ENCODE peak calls at places on chromosomes 5 and 9, in ten cellular contexts. D is endothelial cell of umbilical vein; Y is H7; V is lower lobe of right lung; L is choroid plexus epithelial cell; O is CD8-positive, alpha-beta T cell; M is aorta; E is body of pancreas; F is IMR-90; R is epithelial cell of esophagus. T is an unnamed sample.

GRCh38 chr5:77957-78804 is 13.8 kb upstream of the PLEKHG4B start:
- DNase-seq in L (peak), F (peak), V (no peak), D (no peak), M (no peak), Y (peak), R (peak), E (no peak), O (no peak), T (peak)

GRCh38 chr9:135230386-135230765 is 142.9 kb downstream of the OLFM1 start:
- DNase-seq in V (peak), R (no peak), D (no peak), E (no peak), M (peak), F (no peak), Y (no peak), L (no peak), O (no peak), T (no peak)

GRCh38 chr5:16713386-16713928 is 96.7 kb upstream of the RETREG1 start:
- DNase-seq in Y (peak), D (peak), R (no peak), M (no peak), O (no peak), V (no peak), F (peak), L (peak), E (no peak), T (no peak)

GRCh38 chr9:2725126-2725525 is 7.8 kb downstream of the KCNV2 start:
- DNase-seq in R (no peak), L (no peak), Y (no peak), F (no peak), M (no peak), V (no peak), E (no peak), D (no peak), O (no peak), T (no peak)

GRCh38 chr9:33192493-33193245 is 25.5 kb upstream of the B4GALT1 start:
- DNase-seq in O (no peak), R (no peak), M (no peak), E (no peak), V (no peak), D (no peak), Y (no peak), F (no peak), L (no peak), T (no peak)

GRCh38 chr5:168689278-168689677 is 110.1 kb upstream of the PANK3 start:
- DNase-seq in F (no peak), E (no peak), R (no peak), Y (no peak), D (no peak), L (no peak), M (no peak), O (no peak), V (no peak), T (no peak)

GRCh38 chr9:131228096-131228495 is 48.2 kb downstream of the FAM78A start:
- DNase-seq in M (peak), V (no peak), F (no peak), R (no peak), D (peak), O (no peak), E (no peak), L (peak), Y (peak), T (no peak)

GRCh38 chr9:105373723-105374122 is 74.1 kb upstream of the FSD1L start:
- DNase-seq in D (no peak), M (no peak), R (no peak), O (no peak), V (no peak), F (no peak), L (no peak), E (no peak), Y (peak), T (no peak)

GRCh38 chr9:85212209-85212608 is 529.5 kb downstream of the AGTPBP1 start:
- DNase-seq in V (no peak), E (no peak), F (no peak), D (peak), Y (no peak), M (no peak), L (peak), O (no peak), R (peak), T (no peak)

GRCh38 chr5:143316337-143316736 is 87.1 kb downstream of the NR3C1 start:
- DNase-seq in M (no peak), Y (no peak), F (no peak), R (no peak), D (no peak), O (no peak), L (no peak), V (no peak), E (no peak), T (no peak)

GRCh38 chr5:69414885-69415583 is at the start of gene MARVELD2:
- DNase-seq in M (peak), D (peak), F (peak), E (peak), L (peak), Y (peak), R (peak), V (peak), O (peak), T (no peak)

GRCh38 chr9:130128782-130129424 is 43.3 kb upstream of the NCS1 start:
- DNase-seq in O (peak), V (peak), M (peak), L (peak), D (peak), F (peak), Y (no peak), R (peak), E (no peak), T (peak)

GRCh38 chr5:131022811-131023210 is 142.2 kb downstream of the HINT1 start:
- DNase-seq in Y (no peak), O (no peak), D (no peak), L (no peak), F (no peak), R (peak), E (no peak), V (no peak), M (no peak), T (no peak)

GRCh38 chr5:37090781-37091180 is 158.4 kb downstream of the CPLANE1 start:
- DNase-seq in V (no peak), Y (no peak), O (no peak), R (no peak), L (peak), E (no peak), M (no peak), D (no peak), F (peak), T (no peak)

GRCh38 chr9:80410106-80410505 is 838.3 kb downstream of the TLE4 start:
- DNase-seq in R (no peak), D (no peak), O (no peak), F (no peak), E (no peak), V (no peak), Y (peak), L (peak), M (no peak), T (no peak)

GRCh38 chr9:94879230-94879629 is 152.7 kb downstream of the AOPEP start:
- DNase-seq in Y (no peak), R (no peak), D (no peak), V (no peak), M (no peak), E (no peak), F (no peak), L (no peak), O (no peak), T (no peak)

GRCh38 chr5:39494099-39494498 is 69.3 kb upstream of the DAB2 start:
- DNase-seq in V (no peak), E (no peak), Y (no peak), D (peak), L (peak), M (no peak), O (no peak), R (no peak), F (peak), T (no peak)

GRCh38 chr5:9265391-9266287 is 280.2 kb downstream of the SEMA5A start:
- DNase-seq in O (no peak), M (peak), L (peak), Y (peak), E (no peak), R (peak), V (peak), D (no peak), F (peak), T (no peak)

GRCh38 chr5:131413605-131414559 is 150.0 kb downstream of the CDC42SE2 start:
- DNase-seq in V (no peak), D (no peak), F (no peak), Y (no peak), R (no peak), E (no peak), O (no peak), M (no peak), L (peak), T (peak)

GRCh38 chr9:83281306-83282255 is 218.6 kb upstream of the RASEF start:
- DNase-seq in D (peak), Y (no peak), R (peak), M (peak), L (no peak), V (no peak), F (no peak), E (peak), O (no peak), T (no peak)

GRCh38 chr5:86646671-86647070 is 28.9 kb downstream of the COX7C start:
- DNase-seq in R (no peak), E (no peak), D (no peak), M (no peak), L (no peak), F (no peak), V (no peak), Y (no peak), O (no peak), T (no peak)

GRCh38 chr5:88834499-88834898 is 48.5 kb downstream of the MEF2C start:
- DNase-seq in R (no peak), L (no peak), F (no peak), E (no peak), O (no peak), D (no peak), Y (no peak), V (no peak), M (no peak), T (no peak)

GRCh38 chr9:69745716-69746538 is 13.9 kb downstream of the PTAR1 start:
- DNase-seq in D (peak), R (peak), L (peak), M (no peak), Y (no peak), V (no peak), F (peak), O (no peak), E (no peak), T (no peak)

GRCh38 chr9:135776893-135777622 is 75.1 kb downstream of the KCNT1 start:
- DNase-seq in D (no peak), M (no peak), F (no peak), L (no peak), V (no peak), O (no peak), E (no peak), Y (peak), R (no peak), T (no peak)

GRCh38 chr9:126016579-126017290 is 269.6 kb downstream of the PBX3 start:
- DNase-seq in F (no peak), O (no peak), V (no peak), D (no peak), L (no peak), R (no peak), M (no peak), Y (no peak), E (no peak), T (no peak)

GRCh38 chr9:81868145-81868544 is 60.1 kb upstream of the SPATA31D4 start:
- DNase-seq in L (no peak), E (no peak), M (no peak), Y (no peak), D (no peak), R (no peak), V (no peak), O (no peak), F (no peak), T (no peak)

GRCh38 chr5:100760700-100761099 is 142.4 kb downstream of the ST8SIA4 start:
- DNase-seq in E (no peak), Y (no peak), O (no peak), D (no peak), M (no peak), L (no peak), F (peak), R (no peak), V (no peak), T (no peak)

GRCh38 chr9:23554691-23555090 is 271.3 kb downstream of the ELAVL2 start:
- DNase-seq in D (no peak), O (no peak), V (no peak), E (no peak), M (no peak), F (no peak), Y (no peak), L (no peak), R (no peak), T (no peak)

GRCh38 chr5:173178369-173178910 is 34.1 kb downstream of the BNIP1 start:
- DNase-seq in Y (no peak), O (no peak), V (no peak), F (no peak), M (no peak), R (no peak), E (no peak), L (no peak), D (no peak), T (no peak)

GRCh38 chr5:102628449-102629175 is 126.5 kb upstream of the PAM start:
- DNase-seq in Y (no peak), O (no peak), F (peak), D (no peak), L (peak), E (no peak), M (no peak), V (no peak), R (peak), T (no peak)

GRCh38 chr5:139985733-139986132 is 57.4 kb downstream of the NRG2 start:
- DNase-seq in E (no peak), F (peak), V (no peak), R (peak), Y (no peak), O (no peak), L (peak), D (peak), M (no peak), T (no peak)

GRCh38 chr5:35202319-35203111 is 27.8 kb downstream of the PRLR start:
- DNase-seq in O (peak), R (peak), E (peak), F (peak), Y (peak), V (peak), M (peak), D (peak), L (peak), T (peak)

GRCh38 chr5:61002616-61003015 is 57.6 kb downstream of the NDUFAF2 start:
- DNase-seq in R (no peak), V (no peak), O (no peak), D (no peak), M (no peak), Y (no peak), L (no peak), E (no peak), F (no peak), T (no peak)

GRCh38 chr5:95923918-95924559 is 37.6 kb downstream of the ELL2 start:
- DNase-seq in M (no peak), R (no peak), F (no peak), Y (no peak), L (peak), O (no peak), V (no peak), E (no peak), D (no peak), T (no peak)
- H3K4me3 ChIP-seq in M (no peak), R (no peak), F (no peak), Y (no peak), L (no peak), O (no peak), V (no peak), E (no peak), D (no peak), T (no peak)

DNA sequence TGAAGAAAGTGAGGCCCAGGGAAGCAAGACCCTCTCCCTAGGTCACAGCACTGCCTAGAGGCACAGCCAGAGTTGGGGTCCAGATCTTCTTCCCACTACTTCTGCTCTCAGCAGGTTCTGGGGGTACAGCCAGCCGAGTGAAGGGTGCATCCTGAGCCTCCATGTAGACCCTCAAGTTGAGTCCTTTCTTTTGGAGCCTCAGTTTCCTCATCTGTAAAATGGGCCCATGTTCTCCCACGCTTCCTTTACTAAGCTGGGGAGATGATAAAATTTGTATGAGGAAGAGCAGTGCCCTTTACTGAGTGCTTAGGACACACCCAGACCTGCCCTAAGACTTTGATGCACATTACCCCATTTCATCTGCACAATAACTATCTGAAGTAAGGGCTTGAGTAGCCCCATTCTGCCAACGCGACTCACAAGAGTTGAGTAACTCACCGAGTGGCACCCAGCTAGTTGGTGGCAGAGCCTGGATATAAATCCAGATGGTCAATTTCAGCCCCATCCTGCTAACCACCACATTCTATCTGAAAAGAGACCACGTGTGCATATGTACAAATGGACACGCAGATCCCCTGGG is 64.3 kb upstream of the GGTA1 start:
- DNase-seq in E (no peak), F (no peak), L (no peak), D (no peak), Y (no peak), V (no peak), M (no peak), R (peak), O (no peak), T (no peak)
- H3K4me3 ChIP-seq in E (no peak), F (no peak), L (no peak), D (no peak), Y (no peak), V (no peak), M (no peak), R (no peak), O (no peak), T (no peak)

GRCh38 chr5:10567781-10568321 is 4.0 kb downstream of the ANKRD33B start:
- DNase-seq in V (no peak), M (no peak), R (no peak), O (no peak), L (peak), E (no peak), F (peak), D (no peak), Y (no peak), T (no peak)

GRCh38 chr5:10567181-10567591 is 3.3 kb downstream of the ANKRD33B start:
- DNase-seq in L (no peak), M (no peak), V (no peak), Y (no peak), E (no peak), D (no peak), F (no peak), R (no peak), O (no peak), T (no peak)

GRCh38 chr5:10565785-10566506 is 2.1 kb downstream of the ANKRD33B start:
- DNase-seq in Y (no peak), R (peak), M (no peak), E (no peak), L (no peak), D (no peak), F (no peak), V (no peak), O (no peak), T (no peak)

GRCh38 chr5:10564838-10565784 is 1.2 kb downstream of the ANKRD33B start:
- DNase-seq in F (no peak), E (no peak), O (no peak), D (no peak), M (no peak), R (no peak), Y (peak), V (peak), L (no peak), T (no peak)

DNA sequence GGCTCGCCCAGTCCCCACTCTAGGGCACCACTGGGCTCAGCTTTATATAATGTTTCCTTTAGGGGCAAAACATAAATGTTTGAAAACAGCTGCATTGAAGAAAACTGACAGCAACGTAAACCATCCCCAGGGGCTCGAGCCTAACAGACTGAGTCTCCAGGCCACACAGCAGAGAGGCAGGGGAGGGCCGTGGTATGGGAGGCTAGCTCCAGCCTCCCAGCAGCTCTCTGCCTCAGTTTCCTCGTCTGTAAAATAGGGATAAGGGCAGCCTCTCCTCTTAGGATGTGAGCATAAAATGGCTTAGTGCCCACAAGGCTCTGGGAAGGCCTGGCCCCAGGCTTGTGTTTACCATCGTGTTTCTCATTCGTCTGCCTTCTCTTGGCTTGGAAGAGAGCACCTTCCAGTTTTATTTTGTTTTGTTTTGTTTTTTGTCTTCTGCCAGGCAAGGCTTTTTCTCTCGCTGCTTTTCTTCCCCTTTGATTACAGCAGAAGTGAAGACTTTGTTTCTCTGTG is 2.7 kb downstream of the ANKRD33B start:
- DNase-seq in O (no peak), E (no peak), Y (no peak), F (no peak), V (no peak), M (no peak), R (no peak), D (no peak), L (no peak), T (no peak)
- H3K4me3 ChIP-seq in O (no peak), E (no peak), Y (no peak), F (peak), V (peak), M (no peak), R (no peak), D (no peak), L (no peak), T (no peak)

GRCh38 chr9:122336189-122336588 is 34.6 kb upstream of the PTGS1 start:
- DNase-seq in D (no peak), L (no peak), F (no peak), Y (no peak), E (no peak), M (no peak), R (no peak), O (no peak), V (no peak), T (no peak)

GRCh38 chr9:122336836-122337560 is 33.8 kb upstream of the PTGS1 start:
- DNase-seq in R (no peak), V (no peak), L (no peak), Y (peak), E (no peak), F (no peak), O (no peak), M (no peak), D (no peak), T (no peak)

GRCh38 chr9:122338536-122338935 is 32.3 kb upstream of the PTGS1 start:
- DNase-seq in E (no peak), O (no peak), R (no peak), F (no peak), Y (no peak), L (no peak), D (no peak), V (no peak), M (no peak), T (no peak)

GRCh38 chr9:122338989-122339388 is 31.8 kb upstream of the PTGS1 start:
- DNase-seq in M (no peak), O (no peak), R (no peak), L (no peak), E (no peak), V (no peak), Y (no peak), F (no peak), D (no peak), T (no peak)

GRCh38 chr9:122337561-122337939 is 33.3 kb upstream of the PTGS1 start:
- DNase-seq in M (no peak), V (no peak), O (no peak), R (no peak), L (no peak), E (no peak), D (no peak), Y (no peak), F (no peak), T (no peak)
- H3K4me3 ChIP-seq in M (no peak), V (no peak), O (no peak), R (no peak), L (no peak), E (no peak), D (no peak), Y (no peak), F (no peak), T (no peak)

DNA sequence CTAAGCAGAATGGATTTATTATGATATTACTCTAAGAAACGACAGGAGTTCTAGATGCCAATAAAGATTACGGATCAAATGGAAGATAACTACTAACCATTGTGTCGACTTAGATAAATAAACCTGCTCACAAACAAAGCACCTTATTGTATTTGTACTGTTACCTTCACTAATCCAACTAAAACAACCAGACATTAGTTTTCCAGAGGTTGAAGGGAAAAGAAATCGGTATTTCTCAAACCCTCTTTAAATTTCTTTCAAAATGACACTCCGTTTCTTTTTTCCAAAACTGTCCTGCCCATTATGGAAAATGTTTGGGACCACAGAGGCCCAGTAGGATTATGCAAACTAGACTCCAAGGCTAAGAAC is 2.8 kb downstream of the MLLT3 start:
- DNase-seq in M (no peak), V (no peak), F (no peak), R (no peak), O (no peak), Y (no peak), D (no peak), L (no peak), E (no peak), T (no peak)
- H3K4me3 ChIP-seq in M (no peak), V (peak), F (peak), R (no peak), O (peak), Y (no peak), D (no peak), L (peak), E (no peak), T (no peak)

GRCh38 chr9:137295313-137296213 is 6.5 kb downstream of the NRARP start:
- DNase-seq in E (peak), Y (peak), L (peak), R (peak), O (peak), V (no peak), F (no peak), M (no peak), D (peak), T (no peak)

GRCh38 chr9:137294091-137294683 is 7.9 kb downstream of the NRARP start:
- DNase-seq in M (no peak), Y (peak), V (no peak), D (peak), L (peak), R (peak), O (no peak), F (peak), E (peak), T (peak)

GRCh38 chr9:137296214-137297059 is 5.6 kb downstream of the NRARP start:
- DNase-seq in Y (no peak), L (peak), R (peak), V (no peak), E (peak), M (no peak), O (no peak), D (peak), F (peak), T (no peak)

GRCh38 chr9:137293482-137294090 is 8.5 kb downstream of the NRARP start:
- DNase-seq in F (no peak), D (no peak), E (peak), Y (no peak), R (no peak), L (no peak), O (no peak), V (no peak), M (no peak), T (no peak)

GRCh38 chr9:137294684-137295312 is 7.3 kb downstream of the NRARP start:
- DNase-seq in M (no peak), F (peak), R (peak), L (peak), D (peak), E (no peak), O (no peak), Y (peak), V (no peak), T (no peak)
- H3K4me3 ChIP-seq in M (no peak), F (no peak), R (no peak), L (no peak), D (peak), E (no peak), O (peak), Y (peak), V (peak), T (no peak)

T was measured in Jurkat, Clone E6-1.